ENCODE peak calls at places on chromosome 1, in five cellular contexts. G, Q, V, J and H are unnamed samples. For H3K79me1, the result is how much of the 10 kb centered on the place peaks cover.

GRCh38 chr1:153774780-153775431 is at the start of gene SLC27A3:
- DNase-seq in J (peak), Q (no peak), G (peak), V (peak), H (no peak)

GRCh38 chr1:82517586-82517985 is 716.9 kb downstream of the ADGRL2 start:
- DNase-seq in Q (peak), V (peak), G (no peak), J (no peak), H (peak)

GRCh38 chr1:207981976-207982375 is 71.1 kb upstream of the CD34 start:
- DNase-seq in J (no peak), G (peak), Q (no peak), V (peak), H (no peak)

GRCh38 chr1:4676258-4676657 is 21.8 kb downstream of the AJAP1 start:
- DNase-seq in G (no peak), J (no peak), V (no peak), Q (no peak), H (no peak)

GRCh38 chr1:231958448-231958847 is 331.9 kb downstream of the DISC1 start:
- DNase-seq in J (no peak), G (no peak), V (no peak), Q (peak), H (no peak)

GRCh38 chr1:6130036-6130435 is 50.1 kb downstream of the CHD5 start:
- DNase-seq in Q (no peak), V (no peak), J (no peak), G (no peak), H (no peak)

GRCh38 chr1:59317780-59318179 is 20.9 kb downstream of the FGGY start:
- DNase-seq in Q (no peak), V (no peak), G (no peak), J (no peak), H (no peak)

GRCh38 chr1:42380617-42381423 is at the start of gene RIMKLA:
- DNase-seq in G (peak), Q (peak), J (peak), V (peak), H (peak)

GRCh38 chr1:117653732-117654484 is 48.1 kb downstream of the TENT5C start:
- DNase-seq in G (no peak), J (no peak), Q (no peak), V (no peak), H (no peak)

GRCh38 chr1:31754397-31754796 is 9.7 kb downstream of the ADGRB2 start:
- DNase-seq in J (no peak), Q (no peak), V (no peak), G (no peak), H (no peak)
- H2BK12ac ChIP-seq in J (peak), Q (no peak), V (no peak), G (no peak), H (no peak)

GRCh38 chr1:3022511-3022973 is 1.3 kb downstream of the ACTRT2 start:
- DNase-seq in J (no peak), V (no peak), G (no peak), Q (no peak), H (no peak)

GRCh38 chr1:3022976-3023375 is 1.7 kb downstream of the ACTRT2 start:
- DNase-seq in G (no peak), V (no peak), J (no peak), Q (no peak), H (no peak)

GRCh38 chr1:3021233-3021671 is at the start of gene ACTRT2:
- DNase-seq in Q (no peak), J (no peak), V (no peak), G (no peak), H (peak)

GRCh38 chr1:3020263-3020909 is 881 bp upstream of the ACTRT2 start:
- DNase-seq in Q (no peak), G (no peak), J (no peak), V (no peak), H (no peak)

DNA sequence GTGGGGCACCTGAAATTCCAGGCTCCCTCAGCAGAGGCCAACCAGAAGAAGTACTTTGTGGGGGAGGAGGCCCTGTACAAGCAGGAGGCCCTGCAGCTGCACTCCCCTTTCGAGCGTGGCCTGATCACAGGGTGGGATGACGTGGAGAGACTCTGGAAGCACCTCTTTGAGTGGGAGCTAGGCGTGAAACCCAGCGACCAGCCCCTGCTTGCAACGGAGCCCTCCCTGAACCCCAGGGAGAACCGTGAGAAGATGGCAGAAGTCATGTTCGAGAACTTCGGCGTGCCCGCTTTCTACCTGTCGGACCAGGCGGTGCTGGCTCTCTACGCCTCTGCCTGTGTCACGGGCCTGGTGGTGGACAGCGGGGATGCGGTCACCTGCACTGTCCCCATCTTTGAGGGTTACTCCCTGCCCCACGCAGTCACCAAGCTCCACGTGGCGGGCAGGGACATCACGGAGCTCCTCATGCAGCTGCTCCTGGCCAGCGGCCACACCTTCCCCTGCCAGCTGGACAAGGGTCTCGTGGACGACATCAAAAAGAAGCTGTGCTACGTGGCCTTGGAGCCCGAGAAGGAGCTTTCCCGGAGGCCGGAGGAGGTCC is 634 bp downstream of the ACTRT2 start:
- DNase-seq in J (no peak), V (no peak), Q (no peak), G (no peak), H (no peak)
- H3K79me1 ChIP-seq in J (under half), V (under half), Q (under half), G (under half), H (under half)

GRCh38 chr1:216032977-216033376 is 390.3 kb downstream of the USH2A start:
- DNase-seq in V (no peak), G (no peak), J (no peak), Q (peak), H (no peak)
- H2BK5ac ChIP-seq in V (no peak), G (no peak), J (no peak), Q (no peak), H (no peak)

DNA sequence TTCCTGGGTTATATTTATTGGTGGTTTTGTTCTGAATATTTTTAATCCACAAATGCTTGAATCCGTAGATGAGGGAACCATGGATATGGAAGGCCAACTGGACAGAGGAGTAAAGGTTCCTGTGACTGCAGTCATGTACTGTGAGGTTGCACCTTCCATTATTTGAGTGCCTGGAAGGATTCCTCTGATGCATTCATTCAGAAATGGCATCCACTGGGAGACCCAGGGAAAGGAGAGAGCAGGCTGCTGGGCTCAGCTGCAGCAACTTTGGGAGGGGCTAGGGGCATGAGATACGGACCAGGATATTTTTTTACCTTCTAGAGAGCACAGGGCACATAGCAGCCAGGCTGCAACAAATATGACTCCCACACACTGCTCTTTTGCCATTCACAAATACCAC is 19.5 kb downstream of the AK2 start:
- DNase-seq in J (no peak), V (no peak), Q (no peak), G (no peak), H (no peak)
- H2BK12ac ChIP-seq in J (no peak), V (no peak), Q (no peak), G (no peak), H (no peak)

GRCh38 chr1:113792986-113793385 is 19.3 kb downstream of the RSBN1 start:
- DNase-seq in G (no peak), V (no peak), Q (no peak), J (no peak), H (no peak)

GRCh38 chr1:113786055-113786454 is 26.2 kb downstream of the RSBN1 start:
- DNase-seq in J (no peak), V (no peak), Q (no peak), G (no peak), H (no peak)

GRCh38 chr1:113784104-113784779 is 25.0 kb upstream of the PHTF1 start:
- DNase-seq in J (peak), V (no peak), G (no peak), Q (no peak), H (no peak)

GRCh38 chr1:113792471-113792870 is 19.8 kb downstream of the RSBN1 start:
- DNase-seq in G (no peak), Q (no peak), V (no peak), J (no peak), H (no peak)

GRCh38 chr1:113788802-113789201 is 23.5 kb downstream of the RSBN1 start:
- DNase-seq in V (no peak), J (no peak), Q (no peak), G (no peak), H (no peak)
- H3K79me1 ChIP-seq in V (under half), J (under half), Q (under half), G (under half), H (under half)

DNA sequence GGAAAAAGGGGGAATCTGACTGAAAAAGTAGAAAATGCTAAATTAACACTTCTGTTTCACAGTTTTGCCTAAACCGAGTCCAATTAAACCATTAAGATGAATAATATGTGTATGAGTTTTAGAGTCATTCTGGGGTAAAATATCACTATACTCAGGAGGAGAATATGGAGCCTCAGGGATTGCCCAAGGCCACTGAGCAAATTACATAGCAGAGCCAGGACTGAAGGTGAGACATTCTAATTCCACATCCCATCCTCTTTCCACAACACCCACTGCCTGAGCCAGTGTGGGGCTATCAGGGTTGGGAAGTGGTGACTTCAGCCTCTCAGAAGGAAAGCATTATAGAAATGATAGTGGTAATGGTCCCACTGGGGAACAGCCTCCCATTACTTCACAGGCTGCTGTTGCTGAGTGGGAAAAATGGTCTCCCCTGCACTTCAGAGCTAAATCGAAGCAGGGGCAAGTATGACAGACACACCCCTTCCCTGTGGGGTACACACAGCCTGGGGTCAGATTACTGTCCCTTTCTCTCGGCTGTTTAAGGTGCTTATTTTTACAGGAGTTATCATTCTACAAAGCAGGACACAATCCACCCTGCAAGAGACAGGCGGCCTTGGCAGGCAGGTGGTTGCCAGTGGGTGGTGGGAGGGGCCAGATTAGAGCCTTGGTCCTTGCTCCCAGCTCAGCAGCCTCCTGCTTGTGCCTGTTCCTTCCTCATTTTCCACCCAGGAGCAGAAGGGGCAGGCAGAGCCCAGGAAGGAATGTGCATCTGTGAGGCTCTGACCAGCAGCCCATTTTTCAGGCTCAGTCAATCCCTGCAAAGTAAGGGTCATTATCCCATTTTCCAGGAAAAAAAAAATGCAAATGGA is 9.5 kb upstream of the BCAR3 start:
- DNase-seq in V (no peak), Q (no peak), G (no peak), J (peak), H (no peak)
- H2BK5ac ChIP-seq in V (no peak), Q (no peak), G (peak), J (no peak), H (no peak)

GRCh38 chr1:39568208-39568607 is 8.4 kb downstream of the PABPC4 start:
- DNase-seq in G (no peak), Q (no peak), J (no peak), V (no peak), H (no peak)
- H2BK12ac ChIP-seq in G (no peak), Q (no peak), J (no peak), V (no peak), H (no peak)

DNA sequence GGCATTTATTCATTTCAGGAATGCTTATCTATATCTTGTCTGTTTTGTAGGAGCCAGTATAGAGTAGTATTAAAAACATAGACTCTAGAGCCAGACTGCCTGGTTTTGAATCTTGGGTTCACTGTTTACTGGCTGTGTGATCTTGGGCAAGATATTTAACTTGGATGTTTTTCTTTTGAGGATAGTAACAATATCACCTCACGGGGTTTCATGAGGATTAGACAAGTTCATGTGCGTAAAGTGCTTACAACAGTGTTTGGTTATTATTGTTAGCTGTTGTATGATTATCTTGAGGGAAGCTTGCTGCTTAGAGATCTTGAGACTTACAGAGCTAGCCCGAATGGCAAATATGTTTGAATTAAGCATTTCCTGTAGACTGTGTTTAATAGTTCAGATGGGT is 40.2 kb downstream of the WNT4 start:
- DNase-seq in V (no peak), J (no peak), Q (peak), G (no peak), H (no peak)
- H3K79me1 ChIP-seq in V (under half), J (under half), Q (under half), G (under half), H (under half)

DNA sequence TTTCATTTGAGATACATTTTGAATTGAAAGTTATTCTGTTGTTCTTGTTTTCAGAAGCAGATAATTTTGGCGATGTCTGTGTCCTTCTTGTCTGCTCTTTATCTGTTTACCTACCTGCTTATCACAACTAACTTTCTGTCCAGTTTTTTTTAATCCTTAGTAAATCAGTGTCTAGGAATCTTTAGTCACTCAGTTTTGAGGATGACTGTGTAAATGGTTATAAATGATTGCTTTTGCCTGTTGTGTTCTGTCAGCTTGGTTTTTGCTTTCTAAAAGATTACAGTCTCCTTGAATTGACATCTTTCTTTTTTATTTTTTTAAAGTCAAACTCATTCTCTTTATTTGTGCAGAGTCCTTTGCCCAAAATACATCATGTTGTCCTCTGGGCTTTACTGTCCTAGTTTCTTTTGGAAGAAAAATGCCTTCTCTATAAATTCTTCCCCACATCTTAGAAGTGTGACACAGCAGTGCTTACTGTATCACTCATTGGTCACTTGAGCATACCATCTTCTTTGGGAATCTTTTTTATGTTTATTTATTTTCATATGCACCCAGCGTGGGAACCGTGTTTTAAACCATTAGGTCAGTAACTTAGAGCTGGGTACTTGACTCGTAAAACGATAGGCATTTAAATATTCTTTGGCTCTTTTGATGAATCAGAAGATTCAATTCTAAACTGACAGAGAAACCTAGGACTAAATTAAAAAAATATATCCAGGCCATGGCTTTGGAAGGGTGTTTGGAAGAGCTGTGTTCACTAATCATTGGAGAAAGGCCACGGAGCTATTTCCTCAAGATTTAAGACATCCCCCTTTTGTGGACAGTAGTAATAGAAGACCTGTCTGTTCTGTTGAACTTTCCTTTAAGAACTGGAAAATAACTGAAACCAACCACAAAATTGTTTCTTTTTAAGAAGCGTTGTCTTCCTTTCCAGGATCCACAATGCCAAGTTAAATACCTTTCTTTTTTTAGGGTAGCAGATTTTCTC is 20.9 kb downstream of the LAMC1 start:
- DNase-seq in V (no peak), J (no peak), G (no peak), Q (peak), H (no peak)
- H2BK5ac ChIP-seq in V (no peak), J (no peak), G (no peak), Q (no peak), H (no peak)